ENCODE peak calls at places on chromosomes 1 and 21, in nine cellular contexts. F, N, O, H, V, Z, C, L and U are unnamed samples.

GRCh38 chr1:63486679-63487078 is 36.3 kb downstream of the ITGB3BP start:
- DNase-seq in F (no peak), N (peak), O (no peak), H (no peak), V (no peak), Z (no peak), C (no peak), L (no peak), U (no peak)

GRCh38 chr1:23215751-23216449 is 1.4 kb downstream of the HTR1D start:
- DNase-seq in F (no peak), N (no peak), O (no peak), H (no peak), V (no peak), Z (peak), C (no peak), L (no peak), U (no peak)

GRCh38 chr1:39337067-39337466 is 132.6 kb downstream of the MACF1 start:
- DNase-seq in F (no peak), N (no peak), O (no peak), H (no peak), V (no peak), Z (no peak), C (no peak), L (no peak), U (no peak)

GRCh38 chr1:31447210-31447609 is 34.2 kb downstream of the SERINC2 start:
- DNase-seq in F (no peak), N (no peak), O (no peak), H (no peak), V (no peak), Z (peak), C (no peak), L (no peak), U (no peak)

GRCh38 chr1:246765521-246765920 is 41.3 kb downstream of the SCCPDH start:
- DNase-seq in F (no peak), N (no peak), O (peak), H (no peak), V (no peak), Z (no peak), C (no peak), L (no peak), U (no peak)

GRCh38 chr1:33121728-33122127 is 40.8 kb downstream of the AZIN2 start:
- DNase-seq in F (no peak), N (no peak), O (no peak), H (no peak), V (no peak), Z (no peak), C (peak), L (no peak), U (no peak)

GRCh38 chr21:32155226-32155625 is 123.6 kb downstream of the MIS18A start:
- DNase-seq in F (no peak), N (peak), O (no peak), H (no peak), V (no peak), Z (no peak), C (peak), L (no peak), U (no peak)

GRCh38 chr1:25081496-25081895 is 150.8 kb downstream of the SYF2 start:
- DNase-seq in F (no peak), N (no peak), O (no peak), H (no peak), V (peak), Z (no peak), C (no peak), L (no peak), U (no peak)

GRCh38 chr1:20660363-20661234 is 570 bp downstream of the DDOST start:
- DNase-seq in F (no peak), N (no peak), O (no peak), H (no peak), V (no peak), Z (no peak), C (no peak), L (no peak), U (no peak)

GRCh38 chr1:234745844-234746797 is 136.1 kb upstream of the IRF2BP2 start:
- DNase-seq in F (no peak), N (peak), O (no peak), H (no peak), V (no peak), Z (no peak), C (no peak), L (no peak), U (no peak)

GRCh38 chr1:23084880-23085279 is 65.6 kb downstream of the KDM1A start:
- DNase-seq in F (no peak), N (no peak), O (no peak), H (no peak), V (no peak), Z (no peak), C (no peak), L (no peak), U (no peak)

GRCh38 chr1:33147997-33148314 is 33.9 kb downstream of the TRIM62 start:
- DNase-seq in F (no peak), N (peak), O (no peak), H (no peak), V (no peak), Z (peak), C (no peak), L (no peak), U (no peak)

GRCh38 chr1:25474439-25475047 is 43.8 kb downstream of the MACO1 start:
- DNase-seq in F (no peak), N (no peak), O (no peak), H (no peak), V (no peak), Z (no peak), C (no peak), L (no peak), U (no peak)

GRCh38 chr1:10986525-10986890 is 25.9 kb upstream of the TARDBP start:
- DNase-seq in F (no peak), N (no peak), O (no peak), H (no peak), V (no peak), Z (no peak), C (no peak), L (no peak), U (no peak)

GRCh38 chr21:44425307-44425894 is 29.9 kb upstream of the LRRC3 start:
- DNase-seq in F (no peak), N (no peak), O (no peak), H (peak), V (no peak), Z (no peak), C (no peak), L (peak), U (no peak)

GRCh38 chr1:11229178-11229577 is 33.2 kb downstream of the MTOR start:
- DNase-seq in F (no peak), N (no peak), O (no peak), H (no peak), V (no peak), Z (no peak), C (no peak), L (no peak), U (no peak)

GRCh38 chr1:14713077-14713476 is 114.6 kb downstream of the KAZN start:
- DNase-seq in F (no peak), N (no peak), O (no peak), H (no peak), V (peak), Z (no peak), C (no peak), L (no peak), U (no peak)

GRCh38 chr1:155272466-155273133 is 704 bp downstream of the CLK2 start:
- DNase-seq in F (no peak), N (peak), O (no peak), H (no peak), V (no peak), Z (peak), C (no peak), L (no peak), U (no peak)

GRCh38 chr1:107058245-107059032 is 2.0 kb downstream of the PRMT6 start:
- DNase-seq in F (no peak), N (no peak), O (no peak), H (no peak), V (no peak), Z (no peak), C (no peak), L (no peak), U (no peak)

GRCh38 chr1:226779536-226779935 is 40.5 kb upstream of the ITPKB start:
- DNase-seq in F (no peak), N (no peak), O (peak), H (no peak), V (no peak), Z (no peak), C (no peak), L (no peak), U (no peak)

GRCh38 chr1:226781937-226782609 is 43.0 kb upstream of the ITPKB start:
- DNase-seq in F (no peak), N (no peak), O (no peak), H (no peak), V (no peak), Z (no peak), C (no peak), L (no peak), U (no peak)

GRCh38 chr1:226776975-226777374 is 37.9 kb upstream of the ITPKB start:
- DNase-seq in F (no peak), N (no peak), O (no peak), H (no peak), V (no peak), Z (no peak), C (no peak), L (no peak), U (no peak)

GRCh38 chr1:226776066-226776465 is 37.0 kb upstream of the ITPKB start:
- DNase-seq in F (no peak), N (no peak), O (no peak), H (no peak), V (no peak), Z (no peak), C (no peak), L (no peak), U (no peak)

DNA sequence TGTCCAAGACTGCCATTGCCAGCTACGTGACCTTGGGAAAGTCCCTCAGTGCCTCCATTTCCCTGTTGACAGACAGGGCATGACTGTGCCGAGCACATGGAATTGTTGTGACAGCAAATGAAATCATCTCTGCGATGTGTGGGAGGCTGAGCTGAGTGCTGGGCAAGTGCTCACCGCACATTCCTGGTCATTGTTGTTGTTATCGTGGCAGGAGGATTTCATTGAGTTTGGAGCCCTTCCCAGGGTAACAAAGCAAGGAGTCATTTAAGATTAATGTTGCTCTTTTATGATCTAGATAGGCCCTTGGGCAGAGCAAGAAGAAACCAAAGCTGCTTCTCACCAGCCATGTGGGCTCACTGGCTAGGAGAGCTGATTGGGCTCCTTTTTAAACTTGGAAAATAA is 39.6 kb upstream of the ITPKB start:
- DNase-seq in F (no peak), N (no peak), O (peak), H (no peak), V (peak), Z (no peak), C (no peak), L (no peak), U (no peak)
- TF ChIP-seq POLR2AphosphoS5 in F (no peak), N (no peak), O (peak), H (no peak), V (peak), Z (no peak), C (peak), L (peak), U (no peak)

GRCh38 chr1:94254073-94254810 is 16.9 kb upstream of the ARHGAP29 start:
- DNase-seq in F (no peak), N (no peak), O (no peak), H (no peak), V (no peak), Z (no peak), C (no peak), L (no peak), U (no peak)
- TF ChIP-seq POLR2AphosphoS5 in F (no peak), N (no peak), O (no peak), H (no peak), V (no peak), Z (no peak), C (no peak), L (no peak), U (no peak)

GRCh38 chr1:97792655-97793054 is 128.2 kb downstream of the DPYD start:
- DNase-seq in F (no peak), N (no peak), O (no peak), H (no peak), V (no peak), Z (no peak), C (no peak), L (no peak), U (no peak)

GRCh38 chr1:97796716-97797115 is 124.1 kb downstream of the DPYD start:
- DNase-seq in F (no peak), N (no peak), O (no peak), H (no peak), V (no peak), Z (no peak), C (no peak), L (no peak), U (no peak)

GRCh38 chr1:97797403-97798183 is 123.2 kb downstream of the DPYD start:
- DNase-seq in F (no peak), N (no peak), O (no peak), H (no peak), V (no peak), Z (no peak), C (no peak), L (no peak), U (no peak)
- TF ChIP-seq POLR2AphosphoS5 in F (no peak), N (no peak), O (no peak), H (no peak), V (no peak), Z (no peak), C (no peak), L (no peak), U (no peak)

GRCh38 chr21:45427331-45428271 is 22.6 kb downstream of the COL18A1 start:
- DNase-seq in F (no peak), N (no peak), O (peak), H (no peak), V (peak), Z (peak), C (no peak), L (no peak), U (no peak)
- TF ChIP-seq POLR2AphosphoS5 in F (no peak), N (peak), O (no peak), H (no peak), V (peak), Z (no peak), C (peak), L (no peak), U (no peak)

GRCh38 chr1:229508823-229509337 is 739 bp upstream of the NUP133 start:
- DNase-seq in F (no peak), N (no peak), O (no peak), H (no peak), V (no peak), Z (peak), C (no peak), L (no peak), U (no peak)
- TF ChIP-seq POLR2AphosphoS5 in F (no peak), N (no peak), O (no peak), H (no peak), V (no peak), Z (no peak), C (no peak), L (no peak), U (no peak)

GRCh38 chr1:78716186-78716585 is 66.6 kb downstream of the IFI44 start:
- DNase-seq in F (no peak), N (no peak), O (no peak), H (no peak), V (no peak), Z (no peak), C (no peak), L (no peak), U (no peak)
- TF ChIP-seq POLR2AphosphoS5 in F (no peak), N (no peak), O (no peak), H (no peak), V (no peak), Z (no peak), C (no peak), L (no peak), U (no peak)

GRCh38 chr1:218665216-218665615 is 320.1 kb downstream of the TGFB2 start:
- DNase-seq in F (no peak), N (no peak), O (no peak), H (no peak), V (no peak), Z (no peak), C (no peak), L (no peak), U (no peak)

GRCh38 chr1:218668151-218668550 is 323.0 kb downstream of the TGFB2 start:
- DNase-seq in F (no peak), N (no peak), O (no peak), H (no peak), V (no peak), Z (no peak), C (no peak), L (no peak), U (no peak)

GRCh38 chr1:218666263-218666662 is 321.1 kb downstream of the TGFB2 start:
- DNase-seq in F (no peak), N (no peak), O (no peak), H (no peak), V (no peak), Z (no peak), C (no peak), L (no peak), U (no peak)

GRCh38 chr1:218661411-218661810 is 316.3 kb downstream of the TGFB2 start:
- DNase-seq in F (no peak), N (no peak), O (no peak), H (no peak), V (no peak), Z (no peak), C (no peak), L (no peak), U (no peak)

DNA sequence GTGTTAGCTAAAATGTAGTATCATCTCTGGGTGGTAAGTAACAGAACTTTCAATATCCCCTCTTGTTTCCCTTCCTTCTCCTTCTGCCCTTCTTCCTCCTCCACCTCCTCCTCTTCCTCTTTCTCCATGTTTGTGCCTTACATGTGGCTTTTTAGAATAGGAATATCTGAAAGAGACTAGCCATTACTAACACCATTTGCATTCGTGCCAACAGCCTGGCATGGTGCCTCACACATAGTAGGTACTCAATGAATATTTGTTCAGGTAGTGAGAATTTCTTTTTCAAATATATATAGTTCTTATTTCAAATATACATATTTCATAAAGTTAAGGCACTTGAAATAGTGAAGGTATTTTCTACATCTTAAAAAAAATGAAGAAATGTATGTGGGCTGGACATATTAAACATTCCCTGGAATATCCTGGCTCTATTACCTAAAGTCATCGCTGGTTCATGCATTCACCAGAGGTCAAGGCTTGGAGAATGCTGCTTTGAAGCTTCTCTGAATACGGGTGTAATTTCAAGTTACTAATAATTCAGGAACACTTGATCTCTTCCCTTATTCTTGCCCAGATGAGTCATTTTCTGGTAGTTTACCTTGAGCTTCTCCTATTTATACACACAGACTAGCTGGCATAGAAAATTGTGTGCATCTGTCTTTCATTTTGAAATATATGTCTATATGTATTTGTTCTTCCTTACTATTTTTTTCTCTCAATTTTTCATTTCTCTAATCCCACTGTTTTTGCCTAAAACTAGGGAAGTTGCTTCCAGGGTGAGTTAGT is 319.4 kb downstream of the TGFB2 start:
- DNase-seq in F (no peak), N (no peak), O (no peak), H (no peak), V (no peak), Z (no peak), C (no peak), L (no peak), U (no peak)
- TF ChIP-seq POLR2AphosphoS5 in F (no peak), N (no peak), O (no peak), H (no peak), V (no peak), Z (no peak), C (no peak), L (no peak), U (no peak)

DNA sequence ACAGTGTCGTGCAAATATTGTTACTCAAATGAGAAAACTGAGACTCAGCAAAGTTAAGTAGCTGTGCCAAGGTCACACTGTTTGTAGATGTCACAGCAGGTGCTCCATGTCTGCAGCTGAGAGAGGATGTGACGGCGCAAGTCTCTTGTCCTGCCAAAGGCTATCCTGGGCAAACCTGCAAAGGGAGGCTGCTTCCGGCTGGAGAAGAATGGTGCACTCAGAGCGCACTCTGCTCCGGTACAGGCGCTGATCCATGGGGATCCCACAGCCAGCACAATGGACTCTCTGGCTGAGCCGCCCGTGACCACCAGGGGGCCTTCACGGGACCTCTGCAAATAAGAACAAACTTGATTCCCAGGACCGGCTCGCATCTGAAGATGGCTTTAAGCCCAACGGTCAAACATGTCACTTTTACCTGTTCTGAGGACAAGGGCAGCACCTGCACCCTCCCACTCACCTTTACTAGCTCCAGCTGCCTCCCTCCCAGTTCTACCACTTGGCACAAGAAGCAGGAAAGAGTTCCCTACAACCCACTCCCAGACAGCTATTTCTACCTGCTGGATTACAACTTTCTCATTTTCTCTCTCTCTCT is 21.9 kb downstream of the RD3 start:
- DNase-seq in F (no peak), N (peak), O (peak), H (peak), V (peak), Z (peak), C (peak), L (peak), U (no peak)
- TF ChIP-seq POLR2AphosphoS5 in F (no peak), N (no peak), O (no peak), H (no peak), V (no peak), Z (no peak), C (peak), L (no peak), U (no peak)

GRCh38 chr1:93670141-93670540 is 11.5 kb downstream of the BCAR3 start:
- DNase-seq in F (no peak), N (no peak), O (no peak), H (no peak), V (peak), Z (no peak), C (no peak), L (peak), U (no peak)
- TF ChIP-seq POLR2AphosphoS5 in F (no peak), N (peak), O (no peak), H (no peak), V (peak), Z (no peak), C (no peak), L (peak), U (no peak)

GRCh38 chr1:187146388-187146787 is 317.6 kb downstream of the PLA2G4A start:
- DNase-seq in F (no peak), N (no peak), O (no peak), H (no peak), V (no peak), Z (no peak), C (no peak), L (no peak), U (no peak)
- TF ChIP-seq POLR2AphosphoS5 in F (no peak), N (no peak), O (no peak), H (no peak), V (no peak), Z (no peak), C (no peak), L (no peak), U (no peak)